ENCODE peak calls at places on chromosomes 1 and 21, in ten cellular contexts. U is activated CD4-positive, CD25-positive, alpha-beta regulatory T cell treated with anti-CD3 and anti-CD28 coated beads, Interleukin-2, amount 50 U/mL, for 16 hours; W is M059J; I is germinal center; X is activated naive CD8-positive, alpha-beta T cell treated with anti-CD3 and anti-CD28 coated beads for 36 hours; C is choroid plexus epithelial cell; S is GM10248; J is activated CD4-positive, alpha-beta T cell treated with anti-CD3 and anti-CD28 coated beads for 24 hours; Z is Ammon's horn; V is stimulated activated CD8-positive, alpha-beta memory T cell treated with anti-CD3 and anti-CD28 coated beads, Interleukin-4, amount 100 ng/mL, for 4 hours. L is an unnamed sample.

GRCh38 chr1:60126733-60127132 is 53.2 kb upstream of the C1orf87 start:
- DNase-seq in C (peak), Z (peak), X (no peak), J (no peak), I (no peak), U (no peak), V (no peak), W (no peak), S (no peak), L (no peak)

GRCh38 chr1:109654519-109654918 is 1.4 kb upstream of the GSTM4 start:
- DNase-seq in V (no peak), X (no peak), C (no peak), J (no peak), S (no peak), U (no peak), W (no peak), I (no peak), Z (no peak), L (no peak)

GRCh38 chr1:112358061-112358770 is 37.8 kb upstream of the CTTNBP2NL start:
- DNase-seq in J (no peak), X (no peak), U (no peak), Z (no peak), W (no peak), V (no peak), I (no peak), S (no peak), C (peak), L (no peak)

GRCh38 chr1:74012583-74012982 is 185.4 kb downstream of the LRRIQ3 start:
- DNase-seq in Z (no peak), C (no peak), U (no peak), V (no peak), S (no peak), I (no peak), X (no peak), W (no peak), J (no peak), L (no peak)

GRCh38 chr1:56068908-56069307 is 510.5 kb downstream of the PLPP3 start:
- DNase-seq in C (no peak), I (no peak), W (peak), J (no peak), V (no peak), Z (no peak), X (no peak), S (no peak), U (no peak), L (no peak)

GRCh38 chr1:54462597-54463258 is 56.5 kb upstream of the SSBP3 start:
- DNase-seq in V (no peak), J (no peak), C (no peak), I (no peak), Z (no peak), S (no peak), U (no peak), W (no peak), X (no peak), L (no peak)

GRCh38 chr1:53629101-53629691 is 109.8 kb downstream of the GLIS1 start:
- DNase-seq in J (no peak), C (no peak), V (no peak), Z (no peak), I (no peak), U (no peak), S (no peak), X (no peak), W (no peak), L (no peak)

GRCh38 chr1:35085421-35085820 is 6.2 kb downstream of the ZMYM1 start:
- DNase-seq in Z (no peak), W (peak), U (no peak), I (no peak), S (no peak), J (no peak), C (no peak), X (no peak), V (no peak), L (no peak)

GRCh38 chr1:68890736-68891135 is 393.9 kb upstream of the DEPDC1 start:
- DNase-seq in S (no peak), W (no peak), X (no peak), V (no peak), C (no peak), J (no peak), I (no peak), U (no peak), Z (no peak), L (no peak)

GRCh38 chr1:168504064-168504837 is 39.5 kb downstream of the XCL2 start:
- DNase-seq in U (no peak), Z (peak), W (peak), J (no peak), C (no peak), X (peak), V (no peak), S (peak), I (no peak), L (no peak)

GRCh38 chr21:34707876-34708325 is 39.1 kb downstream of the CLIC6 start:
- DNase-seq in Z (no peak), C (no peak), J (peak), W (no peak), U (no peak), I (peak), X (peak), S (peak), V (no peak), L (peak)

GRCh38 chr1:229709620-229710019 is 83.6 kb downstream of the URB2 start:
- DNase-seq in X (no peak), Z (no peak), I (no peak), U (no peak), V (no peak), C (no peak), J (no peak), S (no peak), W (no peak), L (no peak)

GRCh38 chr1:152110860-152111514 is 4.3 kb downstream of the TCHH start:
- DNase-seq in S (peak), Z (peak), C (peak), X (peak), W (no peak), V (no peak), J (peak), U (no peak), I (peak), L (peak)

GRCh38 chr1:11524465-11525150 is 45.7 kb downstream of the DISP3 start:
- DNase-seq in I (no peak), J (no peak), W (no peak), X (no peak), S (no peak), Z (no peak), C (no peak), V (no peak), U (no peak), L (no peak)

GRCh38 chr1:7303554-7304347 is 467.3 kb upstream of the VAMP3 start:
- DNase-seq in I (no peak), S (no peak), V (no peak), Z (no peak), X (no peak), C (no peak), W (no peak), J (no peak), U (no peak), L (no peak)

GRCh38 chr21:36134820-36135390 is at the start of gene CBR3:
- DNase-seq in S (peak), W (peak), Z (peak), J (peak), V (no peak), C (peak), I (peak), X (peak), U (no peak), L (peak)

GRCh38 chr1:164673584-164674214 is 114.7 kb downstream of the PBX1 start:
- DNase-seq in Z (no peak), S (no peak), J (no peak), I (peak), W (no peak), V (no peak), X (no peak), C (no peak), U (no peak), L (no peak)

GRCh38 chr1:71269823-71270222 is 189.0 kb upstream of the ZRANB2 start:
- DNase-seq in C (no peak), I (no peak), Z (no peak), J (no peak), U (no peak), W (no peak), X (no peak), V (no peak), S (no peak), L (no peak)

GRCh38 chr1:34828611-34829010 is 30.9 kb downstream of the SMIM12 start:
- DNase-seq in Z (no peak), X (no peak), W (no peak), C (no peak), J (no peak), I (no peak), S (no peak), U (no peak), V (no peak), L (no peak)

GRCh38 chr1:18922319-18922726 is 20.0 kb upstream of the ALDH4A1 start:
- DNase-seq in C (peak), U (no peak), I (no peak), S (no peak), Z (peak), J (no peak), V (no peak), W (peak), X (no peak), L (no peak)

GRCh38 chr1:162902372-162902771 is 41.4 kb upstream of the CCDC190 start:
- DNase-seq in C (peak), X (no peak), Z (no peak), W (peak), U (no peak), V (no peak), S (no peak), J (no peak), I (no peak), L (no peak)

GRCh38 chr1:169106921-169107672 is 607 bp downstream of the ATP1B1 start:
- DNase-seq in J (no peak), S (no peak), Z (no peak), W (peak), I (peak), C (peak), X (peak), U (no peak), V (no peak), L (peak)

GRCh38 chr1:33365560-33365997 is 44.7 kb upstream of the A3GALT2 start:
- DNase-seq in J (no peak), W (peak), Z (no peak), S (no peak), V (no peak), I (no peak), U (no peak), C (peak), X (no peak), L (no peak)

L was measured in activated naive CD4-positive, alpha-beta T cell treated with Interleukin-2 at 50 U/mL for 16 hours.